ENCODE peak calls at places on chromosome 5, in seven cellular contexts. B is GM23248, E is PC-3, F is GM23338, K is neural progenitor cell, U is HCT116, X is hepatocyte. C is an unnamed sample.

GRCh38 chr5:173247504-173247903 is 12.5 kb upstream of the NKX2-5 start:
- DNase-seq in B (no peak), E (no peak), F (peak; percentile 22), K (no peak), U (no peak), X (no peak), C (no peak)

GRCh38 chr5:91469517-91470165 is 86.5 kb upstream of the ARRDC3 start:
- DNase-seq in B (no peak), E (peak; percentile 65), F (no peak), K (no peak), U (no peak), X (peak; percentile 16), C (no peak)

GRCh38 chr5:176739461-176740051 is 70.8 kb upstream of the UNC5A start:
- DNase-seq in B (no peak), E (no peak), F (peak; percentile 64), K (no peak), U (no peak), X (no peak), C (no peak)

GRCh38 chr5:172793577-172794488 is 22.8 kb upstream of the DUSP1 start:
- DNase-seq in B (peak; percentile 70), E (peak; percentile 71), F (no peak), K (no peak), U (no peak), X (no peak), C (no peak)

GRCh38 chr5:135511858-135512257 is 23.9 kb downstream of the NEUROG1 start:
- DNase-seq in B (no peak), E (no peak), F (no peak), K (no peak), U (no peak), X (no peak), C (no peak)

GRCh38 chr5:50550274-50550673 is 109.2 kb upstream of the EMB start:
- DNase-seq in B (no peak), E (no peak), F (peak; percentile 23), K (no peak), U (no peak), X (no peak), C (no peak)

GRCh38 chr5:141223112-141223783 is at the start of gene PCDHB14:
- DNase-seq in B (peak; percentile 70), E (peak; percentile 43), F (peak; percentile 91), K (peak; percentile 85), U (peak; percentile 38), X (peak; percentile 21), C (peak; percentile 75)

GRCh38 chr5:133030343-133031005 is 4.1 kb upstream of the ZCCHC10 start:
- DNase-seq in B (no peak), E (no peak), F (no peak), K (no peak), U (no peak), X (no peak), C (no peak)

GRCh38 chr5:81750308-81751008 is 439 bp downstream of the SSBP2 start:
- DNase-seq in B (peak; percentile 68), E (no peak), F (peak; percentile 62), K (peak; percentile 56), U (no peak), X (peak; percentile 67), C (peak; percentile 31)

GRCh38 chr5:172115541-172115982 is 72.5 kb downstream of the STK10 start:
- DNase-seq in B (no peak), E (peak; percentile 20), F (no peak), K (no peak), U (no peak), X (no peak), C (no peak)

GRCh38 chr5:178081571-178082244 is 31.6 kb upstream of the N4BP3 start:
- DNase-seq in B (no peak), E (no peak), F (no peak), K (no peak), U (no peak), X (no peak), C (no peak)

GRCh38 chr5:81884871-81885270 is 87.0 kb upstream of the ATG10 start:
- DNase-seq in B (no peak), E (no peak), F (no peak), K (no peak), U (no peak), X (no peak), C (no peak)

GRCh38 chr5:107553063-107553676 is 117.6 kb downstream of the EFNA5 start:
- DNase-seq in B (peak; percentile 52), E (peak; percentile 34), F (peak; percentile 39), K (no peak), U (no peak), X (no peak), C (no peak)

GRCh38 chr5:175718401-175719108 is 60.7 kb downstream of the HRH2 start:
- DNase-seq in B (peak; percentile 31), E (peak; percentile 57), F (peak; percentile 76), K (peak; percentile 57), U (peak; percentile 16), X (peak; percentile 75), C (peak; percentile 58)

GRCh38 chr5:142720561-142721275 is 34.8 kb upstream of the FGF1 start:
- DNase-seq in B (no peak), E (peak; percentile 79), F (no peak), K (no peak), U (no peak), X (peak; percentile 47), C (peak; percentile 46)

GRCh38 chr5:125914471-125914870 is 508.7 kb upstream of the GRAMD2B start:
- DNase-seq in B (no peak), E (peak; percentile 43), F (no peak), K (no peak), U (no peak), X (no peak), C (no peak)

GRCh38 chr5:14036514-14036913 is 92.0 kb upstream of the DNAH5 start:
- DNase-seq in B (peak; percentile 59), E (peak; percentile 85), F (peak; percentile 47), K (peak; percentile 24), U (no peak), X (peak; percentile 26), C (no peak)

DNA sequence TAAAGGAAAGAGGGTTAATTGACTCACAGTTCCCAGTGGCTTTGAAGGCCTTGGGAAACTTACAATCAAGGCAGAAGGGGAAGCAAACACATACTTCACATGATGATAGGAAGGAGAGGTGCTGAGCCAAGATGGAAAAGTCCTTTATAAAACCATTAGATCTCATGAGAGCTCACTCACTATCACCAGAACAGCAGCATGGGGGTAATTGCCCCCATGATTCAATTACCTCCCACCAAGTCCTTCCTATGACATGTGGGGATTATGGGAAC is 99.7 kb downstream of the PTTG1 start:
- DNase-seq in B (no peak), E (no peak), F (no peak), K (no peak), U (no peak), X (no peak), C (no peak)
- TF ChIP-seq EZH2 in B (no peak), E (no peak), F (no peak), K (no peak), U (no peak), X (no peak), C (no peak)

DNA sequence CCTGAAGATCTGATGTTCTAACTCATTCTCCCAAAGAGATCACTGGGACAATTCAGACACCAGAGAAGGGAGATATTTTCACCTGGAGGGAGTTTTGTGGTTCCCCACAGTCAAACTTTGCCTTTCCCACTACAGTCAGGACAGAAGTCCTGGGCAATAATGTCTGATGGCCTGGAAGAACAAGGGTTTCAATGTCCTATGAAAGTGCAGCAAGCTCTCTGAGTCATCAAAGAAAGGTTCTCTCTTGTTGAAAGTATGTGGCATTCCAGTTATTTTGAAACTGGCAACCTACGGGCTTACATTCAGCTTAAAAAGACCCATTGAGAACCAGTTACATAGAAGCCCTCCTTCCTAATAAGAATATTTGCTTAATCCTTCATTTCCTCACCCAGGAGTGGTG is 103.9 kb downstream of the INSYN2B start:
- DNase-seq in B (peak; percentile 75), E (no peak), F (no peak), K (no peak), U (no peak), X (no peak), C (no peak)
- TF ChIP-seq EZH2phosphoT487 in B (no peak), E (no peak), F (no peak), K (no peak), U (no peak), X (no peak), C (no peak)

GRCh38 chr5:123095694-123096120 is 6.7 kb downstream of the PRDM6 start:
- DNase-seq in B (no peak), E (no peak), F (no peak), K (no peak), U (no peak), X (no peak), C (no peak)

GRCh38 chr5:123094919-123095693 is 6.1 kb downstream of the PRDM6 start:
- DNase-seq in B (no peak), E (no peak), F (peak; percentile 60), K (peak; percentile 76), U (no peak), X (peak; percentile 47), C (no peak)

GRCh38 chr5:123092696-123093095 is 3.7 kb downstream of the PRDM6 start:
- DNase-seq in B (no peak), E (no peak), F (no peak), K (peak; percentile 39), U (no peak), X (no peak), C (no peak)

GRCh38 chr5:123093279-123094226 is 4.5 kb downstream of the PRDM6 start:
- DNase-seq in B (no peak), E (no peak), F (peak; percentile 76), K (peak; percentile 72), U (no peak), X (peak; percentile 30), C (no peak)

DNA sequence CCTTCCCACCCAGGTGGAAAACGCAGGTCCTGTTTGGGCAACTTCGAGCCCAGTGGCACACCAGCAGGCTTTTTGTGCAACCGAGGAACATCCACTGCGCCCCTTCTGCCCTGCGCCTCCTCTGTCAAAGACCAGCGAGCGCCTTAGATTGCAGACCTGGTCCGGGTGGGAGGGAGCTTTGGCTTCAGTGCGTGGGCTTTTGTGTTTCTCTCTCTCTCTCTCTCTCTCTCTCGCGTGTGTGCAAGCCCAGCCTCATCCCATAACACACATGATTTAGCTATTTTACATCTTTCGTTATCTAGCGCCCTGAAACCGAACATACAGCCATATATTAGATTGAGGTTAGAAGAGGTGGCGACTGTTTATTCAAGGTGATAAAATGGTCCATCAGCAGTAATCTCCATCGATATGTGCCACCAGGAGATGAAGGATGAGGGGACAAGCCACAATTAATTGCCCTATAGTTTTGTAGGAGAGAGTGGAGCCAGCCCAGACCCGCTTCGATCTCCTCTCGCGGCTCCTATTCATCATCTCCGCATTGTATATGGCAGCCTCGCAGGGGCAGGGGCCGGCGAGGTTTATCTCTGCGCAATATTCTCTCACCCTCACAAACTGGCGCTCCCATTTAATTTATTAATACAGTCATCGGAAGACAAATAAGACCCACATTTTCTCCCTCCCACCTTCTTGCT is 5.3 kb downstream of the PRDM6 start:
- DNase-seq in B (no peak), E (no peak), F (peak; percentile 17), K (peak; percentile 34), U (no peak), X (peak; percentile 32), C (no peak)
- TF ChIP-seq EZH2 in B (no peak), E (no peak), F (no peak), K (no peak), U (no peak), X (no peak), C (no peak)

GRCh38 chr5:97026721-97027120 is 90.8 kb downstream of the LNPEP start:
- DNase-seq in B (no peak), E (no peak), F (no peak), K (no peak), U (no peak), X (no peak), C (no peak)

GRCh38 chr5:97022898-97023297 is 87.0 kb downstream of the LNPEP start:
- DNase-seq in B (no peak), E (no peak), F (no peak), K (no peak), U (no peak), X (no peak), C (no peak)

GRCh38 chr5:97019435-97020117 is 83.7 kb downstream of the LNPEP start:
- DNase-seq in B (peak; percentile 28), E (no peak), F (peak; percentile 62), K (peak; percentile 55), U (no peak), X (peak; percentile 16), C (no peak)

GRCh38 chr5:97021416-97021815 is 85.5 kb downstream of the LNPEP start:
- DNase-seq in B (no peak), E (no peak), F (no peak), K (no peak), U (no peak), X (no peak), C (no peak)
- TF ChIP-seq EZH2phosphoT487 in B (no peak), E (no peak), F (no peak), K (no peak), U (no peak), X (no peak), C (no peak)

C was measured in MM.1S.